ENCODE peak calls at places on chromosomes 5 and 9, in five cellular contexts. A, H, I, R and Q are unnamed samples.

GRCh38 chr9:114889802-114890224 is 40.6 kb downstream of the TNFSF8 start:
- DNase-seq in A (no peak), H (no peak), R (no peak), I (no peak), Q (no peak)

GRCh38 chr5:107063511-107063910 is 607.2 kb downstream of the EFNA5 start:
- DNase-seq in A (no peak), R (no peak), I (no peak), H (no peak), Q (no peak)

GRCh38 chr9:121299467-121300282 is 31.7 kb downstream of the GSN start:
- DNase-seq in R (peak; percentile 57), A (no peak), I (peak; percentile 45), H (peak; percentile 41), Q (peak; percentile 42)

GRCh38 chr5:154712518-154713437 is 42.4 kb upstream of the LARP1 start:
- DNase-seq in R (no peak), H (no peak), A (peak; percentile 81), I (peak; percentile 92), Q (peak; percentile 73)

GRCh38 chr5:143019614-143020515 is 249.7 kb downstream of the ARHGAP26 start:
- DNase-seq in I (no peak), H (no peak), R (no peak), A (no peak), Q (no peak)

GRCh38 chr9:16871358-16872151 is 1.1 kb upstream of the BNC2 start:
- DNase-seq in A (peak; percentile 12), R (peak; percentile 38), H (peak; percentile 24), I (peak; percentile 30), Q (no peak)

GRCh38 chr5:151254533-151254932 is 1.5 kb downstream of the GM2A start:
- DNase-seq in H (no peak), I (no peak), A (no peak), R (no peak), Q (no peak)

GRCh38 chr5:135042595-135042994 is 8.6 kb upstream of the PITX1 start:
- DNase-seq in A (no peak), H (no peak), R (no peak), I (no peak), Q (no peak)

GRCh38 chr5:80103375-80103774 is 68.2 kb downstream of the THBS4 start:
- DNase-seq in H (no peak), A (no peak), R (no peak), I (no peak), Q (no peak)

GRCh38 chr9:122103985-122104384 is 10.9 kb upstream of the TTLL11 start:
- DNase-seq in H (no peak), A (no peak), R (no peak), I (no peak), Q (no peak)

GRCh38 chr9:137163101-137163661 is 6.7 kb downstream of the LRRC26 start:
- DNase-seq in H (no peak), A (no peak), R (no peak), I (peak; percentile 69), Q (no peak)

GRCh38 chr5:191036-191948 is at the start of gene LRRC14B:
- DNase-seq in R (peak; percentile 53), A (peak; percentile 21), I (peak; percentile 86), H (peak; percentile 25), Q (no peak)